ENCODE peak calls at places on chromosomes 5 and 9, in ten cellular contexts. One of them, this sample, is unnamed.

GRCh38 chr5:41266377-41266776 is 53.0 kb upstream of the C6 start:
- DNase-seq in K562: no peak
- DNase-seq in left lung: no peak
- DNase-seq in gastrocnemius medialis: no peak
- DNase-seq in GM06990: no peak
- DNase-seq in psoas muscle: no peak
- DNase-seq in suprapubic skin: no peak
- DNase-seq in OCI-LY7: no peak
- DNase-seq in heart left ventricle: no peak
- DNase-seq in endodermal cell: no peak
- DNase-seq in this sample: no peak

GRCh38 chr9:137398561-137399468 is 24.1 kb downstream of the EXD3 start:
- DNase-seq in psoas muscle: peak; percentile 22
- DNase-seq in suprapubic skin: no peak
- DNase-seq in K562: no peak
- DNase-seq in left lung: no peak
- DNase-seq in heart left ventricle: peak; percentile 47
- DNase-seq in GM06990: no peak
- DNase-seq in gastrocnemius medialis: no peak
- DNase-seq in OCI-LY7: no peak
- DNase-seq in endodermal cell: no peak
- DNase-seq in this sample: no peak

GRCh38 chr5:137303509-137303908 is 195.6 kb downstream of the SPOCK1 start:
- DNase-seq in K562: no peak
- DNase-seq in gastrocnemius medialis: no peak
- DNase-seq in endodermal cell: no peak
- DNase-seq in psoas muscle: no peak
- DNase-seq in left lung: no peak
- DNase-seq in GM06990: no peak
- DNase-seq in heart left ventricle: no peak
- DNase-seq in OCI-LY7: no peak
- DNase-seq in suprapubic skin: no peak
- DNase-seq in this sample: no peak

GRCh38 chr5:78586251-78586650 is 62.3 kb downstream of the LHFPL2 start:
- DNase-seq in gastrocnemius medialis: peak; percentile 40
- DNase-seq in psoas muscle: no peak
- DNase-seq in suprapubic skin: no peak
- DNase-seq in left lung: no peak
- DNase-seq in endodermal cell: no peak
- DNase-seq in OCI-LY7: no peak
- DNase-seq in GM06990: no peak
- DNase-seq in K562: peak; percentile 41
- DNase-seq in heart left ventricle: no peak
- DNase-seq in this sample: no peak

GRCh38 chr5:19886123-19886921 is 101.7 kb downstream of the CDH18 start:
- DNase-seq in endodermal cell: no peak
- DNase-seq in left lung: no peak
- DNase-seq in K562: no peak
- DNase-seq in GM06990: no peak
- DNase-seq in suprapubic skin: no peak
- DNase-seq in gastrocnemius medialis: no peak
- DNase-seq in psoas muscle: no peak
- DNase-seq in heart left ventricle: no peak
- DNase-seq in OCI-LY7: no peak
- DNase-seq in this sample: no peak

GRCh38 chr9:125361837-125362531 is 100.4 kb downstream of the GAPVD1 start:
- DNase-seq in gastrocnemius medialis: no peak
- DNase-seq in psoas muscle: no peak
- DNase-seq in K562: peak; percentile 59
- DNase-seq in suprapubic skin: no peak
- DNase-seq in OCI-LY7: peak; percentile 43
- DNase-seq in left lung: no peak
- DNase-seq in GM06990: no peak
- DNase-seq in endodermal cell: peak; percentile 76
- DNase-seq in heart left ventricle: no peak
- DNase-seq in this sample: no peak

GRCh38 chr5:137629646-137630045 is 106.2 kb downstream of the KLHL3 start:
- DNase-seq in K562: peak; percentile 64
- DNase-seq in endodermal cell: peak; percentile 77
- DNase-seq in psoas muscle: no peak
- DNase-seq in GM06990: peak; percentile 15
- DNase-seq in left lung: no peak
- DNase-seq in gastrocnemius medialis: no peak
- DNase-seq in OCI-LY7: peak; percentile 68
- DNase-seq in heart left ventricle: no peak
- DNase-seq in suprapubic skin: no peak
- DNase-seq in this sample: no peak

GRCh38 chr9:105912868-105913516 is 218.7 kb downstream of the TMEM38B start:
- DNase-seq in gastrocnemius medialis: peak; percentile 94
- DNase-seq in psoas muscle: peak; percentile 86
- DNase-seq in left lung: no peak
- DNase-seq in GM06990: no peak
- DNase-seq in K562: no peak
- DNase-seq in OCI-LY7: no peak
- DNase-seq in endodermal cell: peak; percentile 64
- DNase-seq in heart left ventricle: no peak
- DNase-seq in suprapubic skin: no peak
- DNase-seq in this sample: no peak

GRCh38 chr5:142219146-142219545 is 105.7 kb downstream of the SPRY4 start:
- DNase-seq in endodermal cell: no peak
- DNase-seq in suprapubic skin: no peak
- DNase-seq in OCI-LY7: no peak
- DNase-seq in K562: no peak
- DNase-seq in psoas muscle: no peak
- DNase-seq in gastrocnemius medialis: no peak
- DNase-seq in heart left ventricle: no peak
- DNase-seq in left lung: no peak
- DNase-seq in GM06990: no peak
- DNase-seq in this sample: no peak

GRCh38 chr5:172776235-172776594 is 5.2 kb upstream of the DUSP1 start:
- DNase-seq in gastrocnemius medialis: no peak
- DNase-seq in left lung: no peak
- DNase-seq in suprapubic skin: no peak
- DNase-seq in GM06990: no peak
- DNase-seq in OCI-LY7: no peak
- DNase-seq in psoas muscle: no peak
- DNase-seq in endodermal cell: no peak
- DNase-seq in heart left ventricle: no peak
- DNase-seq in K562: no peak
- DNase-seq in this sample: no peak

GRCh38 chr9:134069536-134070399 is 1.9 kb upstream of the BRD3 start:
- DNase-seq in K562: no peak
- DNase-seq in GM06990: no peak
- DNase-seq in gastrocnemius medialis: peak; percentile 13
- DNase-seq in heart left ventricle: no peak
- DNase-seq in suprapubic skin: peak; percentile 59
- DNase-seq in OCI-LY7: no peak
- DNase-seq in left lung: no peak
- DNase-seq in endodermal cell: peak; percentile 40
- DNase-seq in psoas muscle: no peak
- DNase-seq in this sample: no peak

GRCh38 chr5:78221964-78222451 is 72.5 kb downstream of the AP3B1 start:
- DNase-seq in psoas muscle: no peak
- DNase-seq in endodermal cell: peak; percentile 71
- DNase-seq in suprapubic skin: no peak
- DNase-seq in gastrocnemius medialis: no peak
- DNase-seq in OCI-LY7: peak; percentile 94
- DNase-seq in K562: peak; percentile 47
- DNase-seq in left lung: no peak
- DNase-seq in GM06990: peak; percentile 84
- DNase-seq in heart left ventricle: no peak
- DNase-seq in this sample: no peak

GRCh38 chr9:14198544-14199510 is 115.1 kb downstream of the NFIB start:
- DNase-seq in left lung: peak; percentile 32
- DNase-seq in endodermal cell: no peak
- DNase-seq in K562: no peak
- DNase-seq in OCI-LY7: no peak
- DNase-seq in gastrocnemius medialis: peak; percentile 87
- DNase-seq in GM06990: no peak
- DNase-seq in suprapubic skin: peak; percentile 79
- DNase-seq in heart left ventricle: peak; percentile 74
- DNase-seq in psoas muscle: peak; percentile 86
- DNase-seq in this sample: no peak

GRCh38 chr5:143148461-143149170 is 254.9 kb downstream of the NR3C1 start:
- DNase-seq in heart left ventricle: no peak
- DNase-seq in endodermal cell: no peak
- DNase-seq in GM06990: no peak
- DNase-seq in gastrocnemius medialis: peak; percentile 61
- DNase-seq in suprapubic skin: no peak
- DNase-seq in left lung: no peak
- DNase-seq in K562: no peak
- DNase-seq in psoas muscle: no peak
- DNase-seq in OCI-LY7: no peak
- DNase-seq in this sample: peak; percentile 18

GRCh38 chr5:79130781-79131180 is 19.2 kb downstream of the BHMT start:
- DNase-seq in psoas muscle: no peak
- DNase-seq in GM06990: no peak
- DNase-seq in suprapubic skin: no peak
- DNase-seq in left lung: no peak
- DNase-seq in OCI-LY7: no peak
- DNase-seq in endodermal cell: no peak
- DNase-seq in K562: no peak
- DNase-seq in heart left ventricle: no peak
- DNase-seq in gastrocnemius medialis: no peak
- DNase-seq in this sample: no peak

DNA sequence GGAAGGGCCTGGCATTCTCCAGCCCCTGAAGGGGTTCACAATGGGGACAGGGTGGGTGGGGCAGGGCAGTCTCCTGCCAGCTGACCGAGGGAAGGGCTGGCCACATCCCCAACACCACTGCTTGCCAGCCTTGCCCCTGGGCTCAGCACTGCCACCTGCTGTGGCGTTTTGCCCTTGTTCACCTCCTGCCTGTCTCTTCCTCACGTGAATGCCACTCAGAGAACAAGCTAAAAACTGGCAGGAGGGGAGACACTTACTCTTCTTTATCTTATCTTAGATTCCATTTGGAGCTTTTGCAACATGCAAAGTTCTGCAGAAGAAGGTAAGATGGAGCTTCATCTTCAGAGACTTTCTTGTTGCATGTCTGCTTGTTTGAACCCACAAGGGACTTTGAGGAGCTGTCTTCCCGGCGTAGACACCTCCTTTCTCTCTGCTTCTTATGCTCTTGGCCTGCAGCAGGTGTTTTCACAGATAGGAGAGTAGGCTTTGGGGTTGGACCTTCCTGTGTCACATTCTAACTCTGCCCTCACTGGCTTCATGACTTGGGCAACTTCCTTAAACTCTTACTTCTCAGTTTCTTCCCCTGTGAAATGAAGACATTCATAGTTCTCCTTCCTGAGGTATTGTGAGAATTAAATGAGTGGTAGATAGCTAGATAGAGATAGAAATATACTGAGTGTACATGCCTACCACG is 4.1 kb downstream of the LRSAM1 start:
- DNase-seq in left lung: peak; percentile 81
- DNase-seq in psoas muscle: peak; percentile 78
- DNase-seq in gastrocnemius medialis: peak; percentile 70
- DNase-seq in OCI-LY7: peak; percentile 52
- DNase-seq in endodermal cell: peak; percentile 58
- DNase-seq in suprapubic skin: no peak
- DNase-seq in K562: peak; percentile 53
- DNase-seq in heart left ventricle: no peak
- DNase-seq in GM06990: no peak
- DNase-seq in this sample: no peak
- H3K36me3 ChIP-seq in left lung: peaks cover 37% of the 10 kb centered on the region
- H3K36me3 ChIP-seq in psoas muscle: no peaks in the 10 kb centered on the region
- H3K36me3 ChIP-seq in gastrocnemius medialis: no peaks in the 10 kb centered on the region
- H3K36me3 ChIP-seq in OCI-LY7: peaks cover 45% of the 10 kb centered on the region
- H3K36me3 ChIP-seq in endodermal cell: peaks cover 45% of the 10 kb centered on the region
- H3K36me3 ChIP-seq in suprapubic skin: peaks cover 43% of the 10 kb centered on the region
- H3K36me3 ChIP-seq in K562: peaks cover 25% of the 10 kb centered on the region
- H3K36me3 ChIP-seq in heart left ventricle: peaks cover 37% of the 10 kb centered on the region
- H3K36me3 ChIP-seq in GM06990: peaks cover 13% of the 10 kb centered on the region
- H3K36me3 ChIP-seq in this sample: peaks cover 33% of the 10 kb centered on the region

GRCh38 chr9:109319631-109320233 is 1.1 kb downstream of the EPB41L4B start:
- DNase-seq in gastrocnemius medialis: no peak
- DNase-seq in endodermal cell: peak; percentile 66
- DNase-seq in K562: no peak
- DNase-seq in heart left ventricle: no peak
- DNase-seq in left lung: peak; percentile 79
- DNase-seq in OCI-LY7: no peak
- DNase-seq in GM06990: peak; percentile 22
- DNase-seq in psoas muscle: no peak
- DNase-seq in suprapubic skin: no peak
- DNase-seq in this sample: no peak
- H3K4me3 ChIP-seq in gastrocnemius medialis: peak overlapping the region; percentile 56
- H3K4me3 ChIP-seq in endodermal cell: peak overlapping the region; percentile 58
- H3K4me3 ChIP-seq in K562: no peak overlapping the region
- H3K4me3 ChIP-seq in heart left ventricle: peak overlapping the region; percentile 31
- H3K4me3 ChIP-seq in left lung: peak overlapping the region; percentile 34
- H3K4me3 ChIP-seq in OCI-LY7: no peak overlapping the region
- H3K4me3 ChIP-seq in GM06990: peak overlapping the region; percentile 34
- H3K4me3 ChIP-seq in psoas muscle: peak overlapping the region; percentile 45
- H3K4me3 ChIP-seq in suprapubic skin: peak overlapping the region; percentile 61
- H3K4me3 ChIP-seq in this sample: peak overlapping the region; percentile 49

DNA sequence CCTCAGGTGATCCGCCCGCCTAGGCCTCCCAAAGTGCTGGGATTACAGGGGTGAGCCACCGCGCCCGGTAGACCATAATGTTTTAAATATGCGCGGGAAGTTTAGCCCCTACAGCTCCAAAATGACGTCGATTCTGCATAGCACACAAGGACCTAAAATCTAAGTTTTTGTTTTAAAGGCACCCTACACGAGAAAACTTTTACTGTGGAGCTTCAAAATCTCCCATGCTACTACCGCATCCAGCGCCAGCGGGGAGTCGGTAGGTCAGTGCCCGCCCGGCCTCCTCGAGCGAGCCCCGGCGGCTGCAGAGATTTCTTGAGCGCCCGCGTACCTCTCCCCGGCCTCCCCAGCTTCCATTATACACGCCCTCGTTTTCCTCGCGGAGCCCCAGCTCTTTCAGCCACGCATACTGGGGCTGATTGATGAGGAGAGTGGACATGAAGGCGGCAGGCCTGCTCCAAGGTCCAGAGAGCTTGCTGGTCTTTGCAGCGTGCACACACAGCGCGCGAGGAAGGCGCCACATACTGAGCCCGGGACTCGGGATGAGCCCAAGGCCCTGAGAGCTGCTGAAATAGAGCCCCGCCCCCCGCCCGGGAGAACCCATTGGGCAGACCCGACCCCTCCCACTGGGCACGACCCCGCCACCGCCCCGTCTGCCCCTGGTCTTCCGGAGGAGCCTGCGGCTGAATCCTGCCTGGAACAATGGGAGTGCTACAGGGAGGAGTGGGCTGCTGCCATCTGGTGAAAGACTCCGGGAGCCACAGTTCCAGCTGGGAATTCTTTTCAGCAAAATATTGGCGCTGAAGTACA is at the start of gene ALDH7A1:
- DNase-seq in K562: no peak
- DNase-seq in psoas muscle: peak; percentile 93
- DNase-seq in gastrocnemius medialis: peak; percentile 75
- DNase-seq in GM06990: no peak
- DNase-seq in OCI-LY7: no peak
- DNase-seq in suprapubic skin: peak; percentile 95
- DNase-seq in heart left ventricle: peak; percentile 95
- DNase-seq in endodermal cell: peak; percentile 99
- DNase-seq in left lung: peak; percentile 92
- DNase-seq in this sample: peak; percentile 74
- TF ChIP-seq CTCF in K562: no peak
- TF ChIP-seq CTCF in psoas muscle: peak; percentile 26
- TF ChIP-seq CTCF in gastrocnemius medialis: no peak
- TF ChIP-seq CTCF in GM06990: no peak
- TF ChIP-seq CTCF in OCI-LY7: no peak
- TF ChIP-seq CTCF in suprapubic skin: no peak
- TF ChIP-seq CTCF in heart left ventricle: peak; percentile 45
- TF ChIP-seq CTCF in endodermal cell: peak; percentile 68
- TF ChIP-seq CTCF in left lung: no peak
- TF ChIP-seq CTCF in this sample: peak; percentile 48

GRCh38 chr5:148408092-148408491 is 24.3 kb downstream of the FBXO38 start:
- DNase-seq in OCI-LY7: no peak
- DNase-seq in gastrocnemius medialis: no peak
- DNase-seq in K562: no peak
- DNase-seq in left lung: no peak
- DNase-seq in suprapubic skin: no peak
- DNase-seq in GM06990: no peak
- DNase-seq in endodermal cell: no peak
- DNase-seq in psoas muscle: no peak
- DNase-seq in heart left ventricle: no peak
- DNase-seq in this sample: no peak
- H3K36me3 ChIP-seq in OCI-LY7: peaks cover 98% of the 10 kb centered on the region
- H3K36me3 ChIP-seq in gastrocnemius medialis: no peaks in the 10 kb centered on the region
- H3K36me3 ChIP-seq in K562: peaks cover 90% of the 10 kb centered on the region
- H3K36me3 ChIP-seq in left lung: peaks cover 96% of the 10 kb centered on the region
- H3K36me3 ChIP-seq in suprapubic skin: peaks cover 81% of the 10 kb centered on the region
- H3K36me3 ChIP-seq in GM06990: peaks cover 7% of the 10 kb centered on the region
- H3K36me3 ChIP-seq in endodermal cell: peaks cover 92% of the 10 kb centered on the region
- H3K36me3 ChIP-seq in psoas muscle: peaks cover 9% of the 10 kb centered on the region
- H3K36me3 ChIP-seq in heart left ventricle: peaks cover 57% of the 10 kb centered on the region
- H3K36me3 ChIP-seq in this sample: peaks cover 53% of the 10 kb centered on the region